ENCODE peak calls at places on chromosome 19, in four cellular contexts. B, Z, I and M are unnamed samples.

GRCh38 chr19:42086770-42087550 is 11.0 kb downstream of the ZNF574 start:
- DNase-seq in B (no peak), Z (no peak), I (no peak), M (no peak)

GRCh38 chr19:18629166-18630088 is 7.4 kb upstream of the KLHL26 start:
- DNase-seq in B (no peak), Z (no peak), I (no peak), M (no peak)

GRCh38 chr19:35267818-35268545 is 780 bp upstream of the USF2 start:
- DNase-seq in B (peak; percentile 88), Z (peak; percentile 67), I (peak; percentile 24), M (no peak)

GRCh38 chr19:4577020-4577782 is 17.7 kb upstream of the SEMA6B start:
- DNase-seq in B (peak; percentile 39), Z (no peak), I (no peak), M (no peak)

GRCh38 chr19:58399903-58400637 is 4.6 kb downstream of the RNF225 start:
- DNase-seq in B (peak; percentile 36), Z (no peak), I (no peak), M (no peak)

GRCh38 chr19:30209617-30210600 is 162.3 kb upstream of the ZNF536 start:
- DNase-seq in B (no peak), Z (no peak), I (no peak), M (no peak)

GRCh38 chr19:29378543-29379105 is 147.2 kb upstream of the VSTM2B start:
- DNase-seq in B (no peak), Z (no peak), I (no peak), M (no peak)

GRCh38 chr19:41327499-41328156 is 17.7 kb downstream of the CCDC97 start:
- DNase-seq in B (peak; percentile 53), Z (peak; percentile 49), I (no peak), M (no peak)

GRCh38 chr19:39969681-39970423 is 1.1 kb upstream of the PSMC4 start:
- DNase-seq in B (no peak), Z (no peak), I (no peak), M (no peak)

GRCh38 chr19:47637550-47637949 is 28.6 kb downstream of the BICRA start:
- DNase-seq in B (peak; percentile 20), Z (no peak), I (no peak), M (peak; percentile 14)

GRCh38 chr19:3396881-3397265 is 30.5 kb downstream of the NFIC start:
- DNase-seq in B (peak; percentile 51), Z (no peak), I (no peak), M (no peak)

GRCh38 chr19:17052439-17052838 is 22.8 kb downstream of the HAUS8 start:
- DNase-seq in B (peak; percentile 75), Z (peak; percentile 59), I (peak; percentile 22), M (no peak)

GRCh38 chr19:43684326-43684725 is 14.4 kb upstream of the PLAUR start:
- DNase-seq in B (no peak), Z (no peak), I (no peak), M (no peak)

GRCh38 chr19:11995174-11995573 is 30.3 kb downstream of the ZNF763 start:
- DNase-seq in B (peak; percentile 60), Z (peak; percentile 51), I (no peak), M (no peak)

GRCh38 chr19:35789978-35790944 is 14.9 kb downstream of the ARHGAP33 start:
- DNase-seq in B (no peak), Z (no peak), I (no peak), M (no peak)

GRCh38 chr19:30898353-30899103 is 450.7 kb downstream of the TSHZ3 start:
- DNase-seq in B (no peak), Z (no peak), I (no peak), M (no peak)

GRCh38 chr19:36420961-36421748 is 2.7 kb upstream of the ZFP82 start:
- DNase-seq in B (peak; percentile 70), Z (peak; percentile 27), I (no peak), M (no peak)

GRCh38 chr19:719636-720377 is 11.1 kb downstream of the PALM start:
- DNase-seq in B (no peak), Z (no peak), I (no peak), M (no peak)

GRCh38 chr19:715347-715746 is 6.6 kb downstream of the PALM start:
- DNase-seq in B (no peak), Z (no peak), I (no peak), M (no peak)

GRCh38 chr19:719081-719512 is 10.4 kb downstream of the PALM start:
- DNase-seq in B (peak; percentile 70), Z (no peak), I (no peak), M (no peak)

GRCh38 chr19:720691-721160 is 12.0 kb downstream of the PALM start:
- DNase-seq in B (no peak), Z (no peak), I (no peak), M (no peak)

DNA sequence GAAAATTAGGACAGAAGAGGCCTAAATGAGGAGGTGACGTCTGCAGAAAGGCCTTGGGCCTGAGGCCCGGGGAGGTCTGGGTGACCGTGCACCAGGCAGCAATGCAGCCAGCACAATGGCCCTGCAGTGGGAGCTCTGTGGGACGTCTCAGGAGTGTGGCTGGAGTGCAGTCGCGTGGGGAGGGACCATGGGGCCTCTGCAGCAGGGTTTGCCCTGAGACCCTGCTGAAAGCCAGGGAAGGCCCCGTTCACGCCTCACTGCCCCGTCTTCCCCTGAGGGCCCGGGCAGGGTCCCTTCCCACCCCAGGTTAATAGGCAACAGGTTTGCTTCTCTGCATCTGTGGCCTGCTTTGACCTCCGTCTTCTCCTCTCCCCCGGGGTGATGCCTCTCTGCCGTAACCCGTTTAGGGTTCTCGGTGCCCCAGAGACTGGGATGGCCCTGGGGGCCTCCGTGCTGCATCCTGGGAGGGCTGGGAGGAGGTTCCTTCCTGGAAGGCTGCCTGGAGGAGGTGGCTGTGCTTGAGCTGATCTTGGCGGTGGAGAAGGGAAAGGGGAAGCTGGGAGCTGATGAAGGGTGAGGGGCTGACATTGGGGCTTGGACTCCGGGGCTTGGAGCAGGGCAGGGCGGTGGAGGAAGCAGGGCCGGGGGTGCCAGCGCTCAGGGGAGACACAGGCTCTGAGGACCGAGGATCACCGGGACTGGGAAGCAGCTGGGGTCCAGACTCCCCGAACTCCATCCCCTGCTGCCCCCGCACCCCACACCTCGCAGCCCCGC is 9.7 kb downstream of the PALM start:
- DNase-seq in B (no peak), Z (no peak), I (no peak), M (no peak)
- H3K9ac ChIP-seq in B (no peak overlapping the region), Z (no peak overlapping the region), I (no peak overlapping the region), M (no peak overlapping the region)

GRCh38 chr19:55248166-55248675 is 10.6 kb downstream of the PPP6R1 start:
- DNase-seq in B (no peak), Z (no peak), I (no peak), M (no peak)

GRCh38 chr19:55251296-55252081 is 7.3 kb downstream of the PPP6R1 start:
- DNase-seq in B (peak; percentile 12), Z (peak; percentile 16), I (no peak), M (no peak)

GRCh38 chr19:55248704-55249103 is 10.1 kb downstream of the PPP6R1 start:
- DNase-seq in B (no peak), Z (no peak), I (no peak), M (no peak)

GRCh38 chr19:55250262-55251036 is 8.4 kb downstream of the PPP6R1 start:
- DNase-seq in B (no peak), Z (no peak), I (no peak), M (no peak)

DNA sequence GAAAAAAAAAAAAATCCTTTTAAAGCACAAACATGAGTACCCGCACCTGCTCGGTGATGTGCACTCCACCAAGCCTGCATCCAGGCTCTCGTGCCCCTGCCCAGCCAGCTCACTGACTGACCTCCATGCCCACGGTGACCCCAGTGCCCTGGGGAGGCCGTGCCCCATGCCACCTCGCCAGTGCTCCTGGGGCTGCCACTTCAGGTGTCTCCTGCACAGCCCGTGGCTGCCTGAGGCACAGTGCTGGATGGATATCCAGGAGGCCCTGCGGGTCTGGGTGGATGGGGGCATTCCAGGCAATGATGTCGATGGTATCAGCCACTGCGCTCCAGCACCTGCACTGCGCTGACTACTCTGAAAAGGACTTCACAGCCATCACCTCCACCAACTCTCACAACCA is 9.0 kb downstream of the PPP6R1 start:
- DNase-seq in B (no peak), Z (no peak), I (no peak), M (no peak)
- H3K9ac ChIP-seq in B (no peak overlapping the region), Z (no peak overlapping the region), I (no peak overlapping the region), M (no peak overlapping the region)

DNA sequence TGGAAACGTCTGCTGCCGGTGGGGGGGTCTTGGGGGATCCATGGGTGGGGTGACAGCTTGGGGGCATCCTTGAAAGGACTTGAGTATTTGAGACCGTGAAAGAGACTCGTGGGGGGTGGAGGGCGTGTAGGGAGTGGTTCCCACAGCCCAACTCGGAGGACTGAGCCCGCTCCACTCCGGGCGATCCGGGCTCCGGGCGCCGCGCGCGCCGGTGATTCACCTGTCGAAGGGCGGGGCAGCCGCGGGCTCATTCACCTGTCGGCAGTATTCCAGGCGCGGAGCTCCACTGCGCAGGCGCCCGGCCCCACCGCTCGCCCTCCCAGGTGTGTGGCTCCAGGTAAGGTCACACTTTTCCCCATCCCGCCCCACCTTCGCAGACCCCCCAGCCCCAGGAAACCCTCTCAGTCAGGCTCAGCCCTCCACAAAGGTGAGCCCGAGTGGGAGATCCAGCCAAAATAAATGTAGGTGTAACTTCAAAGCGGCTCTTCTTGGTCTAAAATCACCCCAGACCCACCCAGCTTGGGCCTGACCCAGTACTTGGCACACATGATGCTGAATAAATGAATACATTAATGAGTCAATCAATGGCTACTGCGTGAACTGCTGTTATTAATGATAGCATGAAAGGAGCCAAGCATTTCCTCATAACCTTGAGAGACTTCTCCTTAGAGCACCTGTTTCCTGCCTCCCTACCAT is 4.7 kb downstream of the NOTCH3 start:
- DNase-seq in B (peak; percentile 59), Z (no peak), I (peak; percentile 73), M (no peak)
- H3K9ac ChIP-seq in B (peak overlapping the region; percentile 81), Z (no peak overlapping the region), I (peak overlapping the region; percentile 56), M (no peak overlapping the region)

GRCh38 chr19:52685811-52686210 is 47.7 kb upstream of the ZNF83 start:
- DNase-seq in B (no peak), Z (no peak), I (no peak), M (no peak)
- H3K9ac ChIP-seq in B (no peak overlapping the region), Z (no peak overlapping the region), I (no peak overlapping the region), M (no peak overlapping the region)

GRCh38 chr19:10817291-10818038 is 18.5 kb downstream of the TMED1 start:
- DNase-seq in B (peak; percentile 99), Z (peak; percentile 98), I (no peak), M (no peak)

GRCh38 chr19:10816691-10817090 is 19.3 kb downstream of the TMED1 start:
- DNase-seq in B (no peak), Z (no peak), I (no peak), M (no peak)

GRCh38 chr19:10815969-10816635 is 19.9 kb downstream of the TMED1 start:
- DNase-seq in B (peak; percentile 87), Z (peak; percentile 14), I (no peak), M (no peak)

GRCh38 chr19:10812902-10813404 is 23.1 kb downstream of the TMED1 start:
- DNase-seq in B (peak; percentile 99), Z (peak; percentile 97), I (no peak), M (no peak)

GRCh38 chr19:10815007-10815531 is 20.9 kb downstream of the TMED1 start:
- DNase-seq in B (peak; percentile 28), Z (no peak), I (no peak), M (no peak)
- H3K9ac ChIP-seq in B (peak overlapping the region; percentile 100), Z (no peak overlapping the region), I (no peak overlapping the region), M (no peak overlapping the region)